ENCODE peak calls at places on chromosomes 4 and X, in seven cellular contexts. O is mesenchymal stem cell, N is IMR-90, A is H9, I is neuronal stem cell, B is H1, T is trophoblast cell. L is an unnamed sample.

GRCh38 chrX:12961191-12961718 is 13.7 kb upstream of the TMSB4X start:
- DNase-seq in A (no peak), N (no peak), I (no peak), B (no peak), O (no peak), T (no peak), L (no peak)

GRCh38 chr4:2357821-2358745 is 60.4 kb downstream of the ZFYVE28 start:
- DNase-seq in N (no peak), I (no peak), B (no peak), A (no peak), T (no peak), O (no peak), L (no peak)

GRCh38 chrX:112822892-112823291 is 17.7 kb downstream of the AMOT start:
- DNase-seq in I (no peak), B (no peak), T (no peak), O (no peak), A (peak; percentile 58), N (no peak), L (no peak)

GRCh38 chr4:1793496-1793840 is 375 bp downstream of the FGFR3 start:
- DNase-seq in A (no peak), I (no peak), N (no peak), O (peak; percentile 29), T (peak; percentile 25), B (no peak), L (peak; percentile 63)

GRCh38 chr4:147822128-147822527 is 90.2 kb downstream of the ARHGAP10 start:
- DNase-seq in N (peak; percentile 79), T (peak; percentile 54), O (peak; percentile 56), B (no peak), I (no peak), A (no peak), L (no peak)

GRCh38 chr4:88858752-88859151 is 161.1 kb upstream of the NAP1L5 start:
- DNase-seq in N (no peak), O (no peak), I (no peak), T (peak; percentile 24), B (no peak), A (no peak), L (no peak)

GRCh38 chr4:97081951-97082350 is 1061.3 kb downstream of the STPG2 start:
- DNase-seq in O (no peak), N (no peak), T (no peak), B (no peak), I (no peak), A (no peak), L (no peak)

GRCh38 chrX:15447985-15448639 is 45.0 kb downstream of the PIR start:
- DNase-seq in T (no peak), B (no peak), N (peak; percentile 54), O (peak; percentile 1), A (no peak), I (peak; percentile 8), L (no peak)

GRCh38 chr4:80049402-80049801 is 23.6 kb downstream of the ANTXR2 start:
- DNase-seq in B (no peak), N (no peak), A (no peak), T (no peak), O (no peak), I (peak; percentile 9), L (no peak)

GRCh38 chr4:105956566-105956965 is 61.3 kb downstream of the NPNT start:
- DNase-seq in I (no peak), T (no peak), N (no peak), B (no peak), A (no peak), O (no peak), L (no peak)

GRCh38 chr4:10173754-10174749 is 57.5 kb upstream of the WDR1 start:
- DNase-seq in T (peak; percentile 98), A (no peak), O (no peak), I (no peak), N (no peak), B (no peak), L (peak; percentile 54)

GRCh38 chr4:16779028-16779675 is 119.3 kb downstream of the LDB2 start:
- DNase-seq in T (no peak), O (no peak), A (no peak), N (peak; percentile 55), B (no peak), I (no peak), L (no peak)

GRCh38 chr4:181909368-181909767 is 333.8 kb upstream of the TENM3 start:
- DNase-seq in T (peak; percentile 10), I (no peak), B (no peak), A (no peak), N (peak; percentile 91), O (no peak), L (peak; percentile 58)

GRCh38 chr4:82618321-82618720 is 56.5 kb upstream of the TMEM150C start:
- DNase-seq in I (no peak), O (peak; percentile 7), N (peak; percentile 43), A (no peak), B (no peak), T (no peak), L (no peak)

GRCh38 chr4:172998527-172999469 is 169.8 kb upstream of the GALNT7 start:
- DNase-seq in O (peak; percentile 53), A (no peak), N (peak; percentile 79), B (no peak), I (no peak), T (no peak), L (peak; percentile 25)

GRCh38 chrX:11171956-11172355 is 60.8 kb downstream of the HCCS start:
- DNase-seq in I (no peak), A (no peak), N (no peak), T (no peak), O (no peak), B (no peak), L (no peak)

GRCh38 chr4:38803833-38804653 is 548 bp downstream of the TLR1 start:
- DNase-seq in T (no peak), I (no peak), N (no peak), A (no peak), B (no peak), O (no peak), L (no peak)

GRCh38 chrX:153032397-153033118 is 23.7 kb upstream of the PNMA3 start:
- DNase-seq in O (peak; percentile 51), B (no peak), I (peak; percentile 32), A (peak; percentile 68), T (peak; percentile 67), N (peak; percentile 18), L (peak; percentile 57)

GRCh38 chr4:8100696-8101095 is 57.9 kb downstream of the ABLIM2 start:
- DNase-seq in N (no peak), B (no peak), A (no peak), O (no peak), T (peak; percentile 34), I (no peak), L (no peak)

GRCh38 chr4:88448905-88449689 is 7.8 kb upstream of the HERC5 start:
- DNase-seq in I (no peak), T (peak; percentile 67), O (no peak), A (no peak), N (no peak), B (no peak), L (no peak)

DNA sequence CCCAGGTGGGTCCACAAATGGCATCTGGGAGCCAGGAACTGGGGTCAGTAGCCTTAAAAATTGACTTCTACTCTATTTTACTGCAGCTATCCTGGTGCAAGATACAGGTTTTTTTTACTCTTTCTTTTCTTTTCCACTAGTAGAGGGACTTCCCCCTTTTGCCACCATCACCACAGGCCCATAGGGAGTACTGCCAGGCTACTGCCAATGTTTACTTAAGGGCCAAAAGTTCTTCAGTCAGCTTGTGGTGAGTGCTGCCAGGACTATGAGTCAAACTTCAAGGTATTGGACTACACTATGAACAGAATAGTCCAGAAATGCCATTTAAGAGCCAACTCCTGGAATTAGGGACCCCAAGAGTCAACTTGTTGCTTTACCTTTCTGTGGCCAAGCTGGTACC is 94.7 kb downstream of the EDA2R start:
- DNase-seq in O (no peak), B (no peak), I (no peak), T (no peak), A (no peak), N (no peak), L (no peak)
- H3K23ac ChIP-seq in O (no peak overlapping the region), B (no peak overlapping the region), I (no peak overlapping the region), T (no peak overlapping the region), A (no peak overlapping the region), N (no peak overlapping the region), L (no peak overlapping the region)

GRCh38 chr4:141721174-141721573 is 84.8 kb downstream of the IL15 start:
- DNase-seq in A (no peak), O (no peak), T (no peak), I (no peak), N (peak; percentile 36), B (no peak), L (no peak)

GRCh38 chr4:141713771-141714445 is 77.5 kb downstream of the IL15 start:
- DNase-seq in B (no peak), I (no peak), T (no peak), A (no peak), O (peak; percentile 52), N (peak; percentile 72), L (peak; percentile 83)

GRCh38 chr4:141724646-141725045 is 88.3 kb downstream of the IL15 start:
- DNase-seq in A (no peak), O (no peak), T (no peak), B (no peak), N (peak; percentile 26), I (no peak), L (no peak)

GRCh38 chr4:141719585-141719984 is 83.2 kb downstream of the IL15 start:
- DNase-seq in O (no peak), T (no peak), A (no peak), B (no peak), N (no peak), I (no peak), L (no peak)
- H3K23ac ChIP-seq in O (no peak overlapping the region), T (no peak overlapping the region), A (no peak overlapping the region), B (no peak overlapping the region), N (no peak overlapping the region), I (no peak overlapping the region), L (no peak overlapping the region)

DNA sequence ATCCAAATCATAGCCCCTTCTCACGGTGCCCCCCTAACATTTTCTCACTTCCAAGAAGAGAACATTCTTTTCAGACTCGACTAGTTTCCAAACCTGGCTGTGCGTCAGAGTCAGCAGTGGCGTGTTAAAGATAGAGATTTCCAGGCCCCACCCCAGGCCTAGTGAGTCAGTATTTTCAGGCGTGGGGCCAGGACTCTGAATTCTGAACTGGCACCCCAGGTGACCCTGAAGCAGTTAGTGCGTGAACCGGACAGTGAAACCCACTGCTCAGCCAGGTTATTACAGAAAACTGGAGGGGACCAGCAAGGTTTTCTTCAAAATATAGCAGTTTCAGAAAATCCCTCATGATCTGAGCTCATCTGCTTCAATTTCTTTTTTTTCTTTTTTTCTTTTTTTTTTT is 35.0 kb upstream of the BCOR start:
- DNase-seq in T (no peak), O (peak; percentile 86), B (no peak), N (peak; percentile 81), I (no peak), A (no peak), L (no peak)
- H3K23ac ChIP-seq in T (no peak overlapping the region), O (no peak overlapping the region), B (no peak overlapping the region), N (no peak overlapping the region), I (no peak overlapping the region), A (no peak overlapping the region), L (no peak overlapping the region)

GRCh38 chr4:139853309-139853708 is 187.7 kb downstream of the MGST2 start:
- DNase-seq in T (no peak), B (no peak), I (no peak), A (peak; percentile 66), N (no peak), O (no peak), L (peak; percentile 96)

GRCh38 chr4:139851133-139851532 is 185.5 kb downstream of the MGST2 start:
- DNase-seq in N (no peak), B (no peak), T (no peak), I (no peak), O (no peak), A (no peak), L (no peak)

GRCh38 chr4:139851639-139852038 is 186.0 kb downstream of the MGST2 start:
- DNase-seq in O (no peak), B (no peak), I (no peak), N (no peak), A (no peak), T (no peak), L (no peak)

GRCh38 chr4:139849219-139849618 is 183.6 kb downstream of the MGST2 start:
- DNase-seq in A (no peak), T (no peak), N (no peak), O (no peak), B (no peak), I (no peak), L (no peak)

GRCh38 chr4:139852612-139853269 is 187.1 kb downstream of the MGST2 start:
- DNase-seq in B (no peak), I (no peak), O (no peak), A (no peak), N (no peak), T (no peak), L (no peak)
- H3K23ac ChIP-seq in B (no peak overlapping the region), I (no peak overlapping the region), O (no peak overlapping the region), A (no peak overlapping the region), N (no peak overlapping the region), T (no peak overlapping the region), L (no peak overlapping the region)